ENCODE peak calls at places on chromosomes 11 and 22, in six cellular contexts. E is tibial nerve, C is fibroblast of mammary gland, L is foreskin keratinocyte, S is uterus, I is SK-N-SH. N is an unnamed sample.

GRCh38 chr22:42289671-42290269 is 19.3 kb upstream of the TCF20 start:
- DNase-seq in E (no peak), C (no peak), L (no peak), S (no peak), I (peak), N (no peak)

GRCh38 chr22:28345304-28345703 is 334.3 kb downstream of the TTC28 start:
- DNase-seq in E (no peak), C (peak), L (peak), S (peak), I (no peak), N (no peak)

GRCh38 chr22:24716602-24717001 is 57.9 kb downstream of the PIWIL3 start:
- DNase-seq in E (no peak), C (no peak), L (no peak), S (no peak), I (no peak), N (no peak)

GRCh38 chr22:28899199-28899853 is 16.0 kb downstream of the ZNRF3 start:
- DNase-seq in E (no peak), C (no peak), L (peak), S (no peak), I (no peak), N (no peak)

GRCh38 chr11:1123970-1124369 is 33.8 kb upstream of the MUC5AC start:
- DNase-seq in E (no peak), C (no peak), L (no peak), S (no peak), I (no peak), N (no peak)

GRCh38 chr11:130323452-130324448 is 9.0 kb upstream of the ZBTB44 start:
- DNase-seq in E (no peak), C (peak), L (no peak), S (no peak), I (no peak), N (no peak)

GRCh38 chr22:27252282-27253049 is 549.1 kb downstream of the MN1 start:
- DNase-seq in E (no peak), C (peak), L (peak), S (peak), I (no peak), N (no peak)

GRCh38 chr11:6633422-6634408 is 14.5 kb upstream of the TPP1 start:
- DNase-seq in E (no peak), C (no peak), L (no peak), S (no peak), I (no peak), N (no peak)

GRCh38 chr22:33853200-33854097 is 66.8 kb downstream of the LARGE1 start:
- DNase-seq in E (peak), C (peak), L (peak), S (peak), I (peak), N (peak)

GRCh38 chr22:22614065-22614464 is 30.3 kb upstream of the GGTLC2 start:
- DNase-seq in E (no peak), C (no peak), L (no peak), S (no peak), I (no peak), N (no peak)

GRCh38 chr11:25520459-25520858 is 811.5 kb upstream of the ANO3 start:
- DNase-seq in E (no peak), C (no peak), L (no peak), S (no peak), I (no peak), N (no peak)

GRCh38 chr11:65741185-65741584 is 20.6 kb upstream of the RNASEH2C start:
- DNase-seq in E (no peak), C (no peak), L (no peak), S (no peak), I (no peak), N (no peak)

GRCh38 chr11:63508009-63508408 is 2.1 kb downstream of the LGALS12 start:
- DNase-seq in E (no peak), C (peak), L (no peak), S (no peak), I (peak), N (no peak)

GRCh38 chr11:115324569-115325432 is 179.4 kb downstream of the CADM1 start:
- DNase-seq in E (no peak), C (peak), L (no peak), S (peak), I (peak), N (no peak)

GRCh38 chr22:22109693-22110466 is 127.3 kb upstream of the TOP3B start:
- DNase-seq in E (no peak), C (no peak), L (no peak), S (no peak), I (no peak), N (no peak)

GRCh38 chr11:74551754-74552145 is 40.6 kb upstream of the POLD3 start:
- DNase-seq in E (no peak), C (no peak), L (no peak), S (no peak), I (no peak), N (no peak)

GRCh38 chr11:59413646-59414045 is 12.6 kb downstream of the OR5A2 start:
- DNase-seq in E (no peak), C (no peak), L (no peak), S (no peak), I (no peak), N (no peak)

GRCh38 chr11:128279861-128280260 is 307.5 kb downstream of the ETS1 start:
- DNase-seq in E (no peak), C (peak), L (peak), S (no peak), I (no peak), N (no peak)

GRCh38 chr22:38267086-38267485 is 5.7 kb downstream of the TMEM184B start:
- DNase-seq in E (no peak), C (peak), L (no peak), S (peak), I (no peak), N (no peak)

GRCh38 chr22:33792837-33793236 is 127.4 kb downstream of the LARGE1 start:
- DNase-seq in E (no peak), C (no peak), L (no peak), S (peak), I (no peak), N (no peak)

GRCh38 chr11:6619021-6619745 is at the start of gene TPP1:
- DNase-seq in E (peak), C (peak), L (peak), S (peak), I (peak), N (peak)

GRCh38 chr22:47561766-47562165 is 799.3 kb downstream of the TBC1D22A start:
- DNase-seq in E (no peak), C (no peak), L (no peak), S (no peak), I (no peak), N (peak)

GRCh38 chr11:61349916-61350315 is 11.8 kb downstream of the CYB561A3 start:
- DNase-seq in E (no peak), C (no peak), L (no peak), S (no peak), I (no peak), N (no peak)

GRCh38 chr11:61350336-61350735 is 11.3 kb downstream of the CYB561A3 start:
- DNase-seq in E (no peak), C (no peak), L (no peak), S (no peak), I (no peak), N (no peak)

GRCh38 chr11:61345954-61346814 is 13.2 kb downstream of the TKFC start:
- DNase-seq in E (no peak), C (no peak), L (no peak), S (no peak), I (no peak), N (no peak)

GRCh38 chr11:61349189-61349751 is 12.4 kb downstream of the CYB561A3 start:
- DNase-seq in E (no peak), C (no peak), L (no peak), S (no peak), I (no peak), N (no peak)

DNA sequence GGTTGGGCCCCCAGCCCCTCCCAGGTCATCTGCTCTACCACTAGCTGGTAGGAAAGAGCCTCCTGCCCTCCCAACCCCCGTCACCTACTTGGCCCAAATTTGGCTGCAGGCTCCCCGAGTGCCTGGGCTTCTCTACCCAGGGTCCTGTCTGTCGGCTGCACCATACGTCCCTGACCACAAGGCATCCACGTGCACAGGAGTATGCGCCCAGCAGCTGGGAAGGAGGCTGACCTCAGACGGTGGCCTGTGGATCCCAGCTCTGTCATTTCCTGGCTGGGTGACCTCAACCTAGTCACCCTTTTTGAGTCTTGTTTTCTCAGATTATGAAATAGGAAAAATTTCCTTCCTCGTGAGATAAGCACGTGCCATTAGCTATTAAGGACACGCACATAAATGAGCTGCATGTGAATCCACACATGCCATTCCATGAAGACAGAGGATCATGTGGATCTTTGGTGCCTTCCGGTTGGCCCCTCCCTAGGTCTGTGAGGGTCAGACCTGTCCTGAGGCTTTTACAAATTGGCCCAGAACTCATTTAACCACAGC is 13.7 kb downstream of the CYB561A3 start:
- DNase-seq in E (no peak), C (peak), L (no peak), S (peak), I (no peak), N (no peak)
- TF ChIP-seq CTCF in E (peak), C (no peak), L (no peak), S (no peak), I (no peak), N (no peak)

GRCh38 chr22:49779853-49780271 is 47.8 kb downstream of the BRD1 start:
- DNase-seq in E (no peak), C (no peak), L (no peak), S (no peak), I (no peak), N (no peak)

GRCh38 chr22:49780992-49781782 is 46.5 kb downstream of the BRD1 start:
- DNase-seq in E (no peak), C (no peak), L (no peak), S (no peak), I (no peak), N (no peak)

GRCh38 chr22:49780281-49780991 is 47.2 kb downstream of the BRD1 start:
- DNase-seq in E (no peak), C (peak), L (no peak), S (no peak), I (no peak), N (no peak)

GRCh38 chr22:49777569-49778250 is 50.0 kb downstream of the BRD1 start:
- DNase-seq in E (no peak), C (no peak), L (no peak), S (no peak), I (no peak), N (no peak)

GRCh38 chr22:49779226-49779625 is 48.4 kb downstream of the BRD1 start:
- DNase-seq in E (no peak), C (no peak), L (no peak), S (no peak), I (no peak), N (no peak)
- TF ChIP-seq CTCF in E (no peak), C (no peak), L (no peak), S (no peak), I (no peak), N (no peak)

DNA sequence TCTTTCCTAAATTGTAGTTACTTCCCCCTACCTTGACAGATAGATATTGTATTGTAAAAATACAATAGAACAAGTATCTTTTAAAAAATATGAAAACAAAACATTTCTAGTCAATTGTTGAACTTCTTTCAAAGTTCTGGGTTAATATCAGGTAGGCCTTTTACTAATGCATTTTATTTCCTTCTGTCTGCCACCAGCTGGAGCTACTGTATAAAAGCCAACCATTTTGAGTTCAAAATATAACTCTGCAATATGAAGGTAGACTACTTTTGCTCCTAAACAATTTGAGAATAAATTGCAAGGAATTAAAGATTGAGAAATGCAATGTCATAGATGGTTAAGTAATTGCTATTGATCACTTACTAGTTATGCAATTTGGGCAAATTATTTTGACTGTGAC is 22.1 kb upstream of the LIN7C start:
- DNase-seq in E (no peak), C (no peak), L (no peak), S (no peak), I (no peak), N (no peak)
- TF ChIP-seq CTCF in E (no peak), C (no peak), L (peak), S (no peak), I (peak), N (no peak)

GRCh38 chr11:19881185-19881584 is 168.5 kb downstream of the NAV2 start:
- DNase-seq in E (no peak), C (no peak), L (no peak), S (no peak), I (no peak), N (no peak)
- TF ChIP-seq CTCF in E (no peak), C (no peak), L (no peak), S (no peak), I (no peak), N (no peak)

GRCh38 chr11:110478410-110478809 is 48.7 kb downstream of the FDX1 start:
- DNase-seq in E (no peak), C (no peak), L (no peak), S (no peak), I (no peak), N (no peak)
- TF ChIP-seq CTCF in E (no peak), C (peak), L (peak), S (no peak), I (peak), N (no peak)

GRCh38 chr22:35380537-35381423 is at the start of gene HMOX1:
- DNase-seq in E (peak), C (peak), L (peak), S (peak), I (peak), N (peak)
- TF ChIP-seq CTCF in E (peak), C (no peak), L (peak), S (peak), I (peak), N (no peak)

GRCh38 chr11:32297629-32298028 is 137.7 kb downstream of the WT1 start:
- DNase-seq in E (no peak), C (peak), L (peak), S (no peak), I (peak), N (no peak)
- TF ChIP-seq CTCF in E (peak), C (peak), L (peak), S (peak), I (peak), N (peak)